ENCODE peak calls at places on chromosome 14, in four cellular contexts. M, V, C and Y are unnamed samples.

GRCh38 chr14:32408018-32408417 is 78.9 kb downstream of the AKAP6 start:
- DNase-seq in C (no peak), V (no peak), M (no peak), Y (no peak)

GRCh38 chr14:36271939-36272907 is 48.2 kb downstream of the MBIP start:
- DNase-seq in V (no peak), C (no peak), M (peak), Y (no peak)

GRCh38 chr14:22915886-22916521 is 2.9 kb downstream of the RBM23 start:
- DNase-seq in V (peak), C (no peak), M (no peak), Y (no peak)

GRCh38 chr14:24315807-24316596 is 4.7 kb downstream of the LTB4R start:
- DNase-seq in M (no peak), C (peak), V (peak), Y (no peak)

GRCh38 chr14:30938617-30939016 is 64.3 kb downstream of the COCH start:
- DNase-seq in M (no peak), V (no peak), C (no peak), Y (no peak)

GRCh38 chr14:64779472-64779871 is 75.2 kb downstream of the PLEKHG3 start:
- DNase-seq in C (no peak), M (no peak), V (no peak), Y (no peak)

GRCh38 chr14:73209943-73210342 is 27.4 kb upstream of the PAPLN start:
- DNase-seq in C (no peak), V (no peak), M (peak), Y (no peak)

GRCh38 chr14:61247935-61248334 is 33.2 kb downstream of the TMEM30B start:
- DNase-seq in V (no peak), M (peak), C (no peak), Y (no peak)

GRCh38 chr14:63273091-63273490 is 45.6 kb downstream of the GPHB5 start:
- DNase-seq in C (no peak), M (peak), V (no peak), Y (no peak)

GRCh38 chr14:92603309-92604257 is 90.0 kb downstream of the RIN3 start:
- DNase-seq in C (no peak), V (no peak), M (peak), Y (no peak)

GRCh38 chr14:30994681-30995620 is 30.5 kb upstream of the AP4S1 start:
- DNase-seq in M (peak), V (no peak), C (no peak), Y (no peak)

GRCh38 chr14:64721391-64721791 is 17.2 kb downstream of the PLEKHG3 start:
- DNase-seq in V (no peak), M (peak), C (no peak), Y (no peak)

GRCh38 chr14:24059841-24060388 is 8.1 kb downstream of the CARMIL3 start:
- DNase-seq in V (no peak), C (no peak), M (no peak), Y (no peak)

GRCh38 chr14:68816943-68817430 is 24.1 kb upstream of the ZFP36L1 start:
- DNase-seq in C (no peak), V (no peak), M (no peak), Y (no peak)

GRCh38 chr14:68813318-68813838 is 20.5 kb upstream of the ZFP36L1 start:
- DNase-seq in M (no peak), V (no peak), C (no peak), Y (no peak)

GRCh38 chr14:68816183-68816942 is 23.5 kb upstream of the ZFP36L1 start:
- DNase-seq in C (peak), V (peak), M (peak), Y (peak)

GRCh38 chr14:68815288-68816182 is 22.7 kb upstream of the ZFP36L1 start:
- DNase-seq in V (no peak), M (no peak), C (no peak), Y (no peak)

GRCh38 chr14:68814376-68815287 is 21.8 kb upstream of the ZFP36L1 start:
- DNase-seq in M (peak), V (peak), C (peak), Y (peak)
- TF ChIP-seq MAFK in M (no peak), V (no peak), C (no peak), Y (no peak)

DNA sequence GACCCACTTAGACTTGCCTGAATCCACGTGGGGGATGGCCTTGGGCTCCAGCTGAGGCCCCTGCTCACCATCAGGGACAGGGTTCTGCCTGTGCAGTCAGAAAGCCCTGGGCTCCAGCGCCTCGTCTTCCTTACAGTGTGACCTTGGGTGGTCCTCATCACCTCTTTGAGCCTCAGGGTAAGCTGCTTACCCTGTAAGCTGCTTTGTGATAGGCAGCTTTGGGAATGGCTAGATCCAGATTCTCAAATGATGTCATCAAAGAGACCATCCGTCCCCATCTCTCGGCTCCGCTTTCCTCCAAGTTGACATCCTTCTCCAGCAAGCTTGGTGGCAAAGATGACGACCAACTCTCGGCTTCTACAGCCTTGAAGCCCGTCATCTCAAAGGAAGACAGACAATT is 127.0 kb downstream of the ADCK1 start:
- DNase-seq in M (no peak), V (no peak), C (no peak), Y (no peak)
- TF ChIP-seq MAFK in M (no peak), V (no peak), C (no peak), Y (no peak)

GRCh38 chr14:47674148-47674545 is 1.3 kb downstream of the MDGA2 start:
- DNase-seq in V (no peak), C (no peak), M (no peak), Y (no peak)
- TF ChIP-seq MAFK in V (no peak), C (no peak), M (no peak), Y (no peak)

DNA sequence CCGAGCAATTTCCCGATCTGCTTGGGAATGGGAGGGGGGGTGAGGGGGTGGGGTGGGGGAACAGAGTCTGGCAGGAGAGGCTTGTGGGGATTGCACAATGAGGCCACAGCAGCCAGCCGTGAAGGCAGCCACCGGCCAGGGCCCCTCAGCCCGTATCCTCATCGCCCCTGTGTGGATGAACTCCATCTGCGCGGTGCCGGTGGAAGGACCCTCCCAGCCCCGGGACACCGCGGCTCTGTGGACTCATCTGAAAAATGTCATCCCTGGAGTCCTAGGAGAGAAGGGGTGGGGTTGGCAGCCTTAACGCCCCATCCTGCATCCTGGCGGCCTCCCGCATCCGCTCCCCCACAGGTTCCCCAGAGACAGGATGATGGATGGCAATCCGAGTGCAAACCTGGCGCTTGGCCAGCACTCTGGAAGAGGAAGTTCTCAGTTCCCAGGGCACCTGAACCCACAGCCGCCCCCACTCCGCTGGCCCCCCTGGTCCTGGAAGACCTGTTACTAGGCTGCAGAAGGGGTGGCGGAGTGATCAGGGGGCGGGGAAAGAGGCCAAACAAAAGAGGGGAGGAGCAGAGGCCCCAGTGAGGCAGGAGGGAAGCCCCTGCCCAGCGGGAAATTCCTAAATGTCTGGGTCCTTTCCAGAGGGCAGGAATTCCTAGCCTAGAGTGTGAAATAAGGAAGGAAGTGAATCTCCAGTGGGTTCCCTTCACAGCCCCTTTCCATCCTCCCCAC is 1.2 kb upstream of the TNFAIP2 start:
- DNase-seq in V (peak), C (peak), M (peak), Y (peak)
- TF ChIP-seq MAFK in V (no peak), C (no peak), M (no peak), Y (no peak)

DNA sequence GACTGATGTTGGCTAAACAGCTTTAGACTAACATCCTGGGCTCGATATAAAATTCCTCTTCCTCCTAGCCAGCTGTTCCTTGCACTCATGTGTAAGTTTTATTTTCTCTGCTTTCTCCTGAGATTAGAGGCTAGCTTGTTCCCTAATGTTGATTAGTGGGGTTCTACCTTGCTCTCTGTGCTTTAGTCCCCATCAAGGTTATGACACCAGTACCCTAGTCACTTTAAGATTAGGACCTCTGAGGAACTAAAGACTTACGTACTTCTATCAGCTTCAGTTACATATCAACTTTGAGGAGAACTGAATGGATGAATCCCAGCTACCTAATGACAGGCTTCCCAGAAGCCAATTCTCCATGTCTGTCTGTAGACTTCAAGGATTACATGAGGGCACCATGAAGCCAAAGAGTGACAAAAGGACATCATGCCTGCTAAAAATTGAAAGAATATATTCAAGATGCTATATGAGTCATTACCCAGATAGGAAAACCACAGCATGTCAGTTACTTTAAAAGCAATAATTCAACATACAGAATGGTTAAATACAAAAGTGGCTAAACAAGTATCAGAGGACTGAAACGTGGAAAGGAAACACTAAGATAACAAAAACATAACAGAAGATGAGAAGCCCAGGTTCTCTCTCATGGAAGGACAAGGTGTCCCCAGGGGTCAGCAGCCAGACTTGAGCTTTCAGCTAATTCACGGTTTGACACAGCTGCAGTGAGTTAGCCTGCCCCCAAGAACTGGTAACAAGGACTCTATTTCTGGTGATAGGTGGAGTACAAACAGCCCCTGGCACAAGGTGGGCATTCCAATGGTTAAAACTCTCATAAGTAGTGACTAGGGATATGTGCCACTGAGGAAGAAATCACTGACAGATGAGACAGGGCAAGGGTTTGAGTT is 20.4 kb downstream of the ADAM20 start:
- DNase-seq in M (no peak), C (no peak), V (no peak), Y (no peak)
- TF ChIP-seq MAFK in M (no peak), C (no peak), V (no peak), Y (no peak)

GRCh38 chr14:68297011-68297410 is 477.4 kb downstream of the RAD51B start:
- DNase-seq in C (no peak), V (no peak), M (no peak), Y (no peak)

GRCh38 chr14:68292467-68293334 is 473.1 kb downstream of the RAD51B start:
- DNase-seq in V (no peak), M (no peak), C (no peak), Y (no peak)

GRCh38 chr14:68293404-68293803 is 473.8 kb downstream of the RAD51B start:
- DNase-seq in M (no peak), V (no peak), C (no peak), Y (no peak)

GRCh38 chr14:68297871-68298468 is 478.4 kb downstream of the RAD51B start:
- DNase-seq in V (peak), M (peak), C (no peak), Y (no peak)

DNA sequence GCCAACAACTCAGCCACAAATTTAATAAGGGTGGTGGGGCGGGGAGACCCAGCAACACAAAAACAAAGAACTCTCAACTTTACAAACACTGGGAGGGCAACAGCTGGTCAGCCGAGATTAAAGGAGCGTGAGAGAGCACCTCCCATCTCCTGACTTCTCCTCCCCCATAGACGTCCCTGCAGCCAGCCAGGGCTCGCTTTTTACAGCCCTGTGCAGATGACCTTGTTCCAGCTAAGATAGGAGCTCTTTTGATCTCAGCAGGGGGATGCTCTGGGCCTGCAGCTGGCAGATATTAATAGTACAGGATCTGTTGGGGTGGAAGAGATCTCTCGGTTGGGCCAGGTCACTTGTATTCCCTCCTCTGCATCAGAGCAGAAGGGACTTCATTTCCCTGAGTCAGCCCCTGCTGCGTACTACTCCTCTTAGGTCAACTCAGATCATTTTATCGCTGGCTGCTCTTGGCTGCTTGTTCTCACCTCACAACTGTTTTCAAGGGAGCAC is 475.8 kb downstream of the RAD51B start:
- DNase-seq in M (no peak), V (peak), C (peak), Y (no peak)
- TF ChIP-seq MAFK in M (no peak), V (no peak), C (peak), Y (no peak)

DNA sequence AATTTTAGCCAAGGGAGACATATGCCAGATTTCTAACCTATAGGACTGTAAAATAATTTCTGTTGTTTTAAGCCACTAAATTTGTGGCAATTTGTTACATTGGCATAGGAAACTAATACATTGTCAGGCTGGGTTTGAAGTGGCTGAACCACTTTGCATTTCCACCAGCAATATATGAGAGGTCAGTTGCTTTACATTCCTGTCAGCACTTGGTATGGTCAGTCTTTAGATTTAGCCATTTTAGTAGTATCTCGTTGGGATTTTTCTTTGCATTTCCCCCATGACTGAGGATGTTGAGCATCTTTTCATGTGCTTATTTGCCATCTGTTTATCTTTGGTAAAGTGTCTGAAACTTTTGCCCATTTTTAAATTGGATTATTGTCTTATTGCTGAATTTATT is 3.9 kb downstream of the PALS1 start:
- DNase-seq in C (no peak), M (no peak), V (no peak), Y (no peak)
- TF ChIP-seq MAFK in C (no peak), M (no peak), V (no peak), Y (no peak)